ENCODE peak calls at places on chromosomes 16 and 17, in six cellular contexts. One of them, this sample, is unnamed.

GRCh38 chr17:44677136-44677535 is 12.4 kb downstream of the CCDC43 start:
- DNase-seq in NCI-H1417: no peak
- DNase-seq in SK-MEL-5: no peak
- DNase-seq in T follicular helper cell: no peak
- DNase-seq in ACHN: no peak
- DNase-seq in NCI-H1048: no peak
- DNase-seq in this sample: no peak

GRCh38 chr17:13403982-13404931 is 197.5 kb downstream of the HS3ST3A1 start:
- DNase-seq in NCI-H1417: no peak
- DNase-seq in SK-MEL-5: no peak
- DNase-seq in T follicular helper cell: no peak
- DNase-seq in ACHN: no peak
- DNase-seq in NCI-H1048: no peak
- DNase-seq in this sample: no peak

GRCh38 chr16:86103320-86103719 is 204.4 kb downstream of the IRF8 start:
- DNase-seq in NCI-H1417: no peak
- DNase-seq in SK-MEL-5: no peak
- DNase-seq in T follicular helper cell: no peak
- DNase-seq in ACHN: no peak
- DNase-seq in NCI-H1048: no peak
- DNase-seq in this sample: no peak

GRCh38 chr17:38543403-38544174 is 62.2 kb downstream of the SRCIN1 start:
- DNase-seq in NCI-H1417: no peak
- DNase-seq in SK-MEL-5: no peak
- DNase-seq in T follicular helper cell: no peak
- DNase-seq in ACHN: no peak
- DNase-seq in NCI-H1048: no peak
- DNase-seq in this sample: no peak

GRCh38 chr16:89707695-89708094 is 6.2 kb upstream of the SPATA2L start:
- DNase-seq in NCI-H1417: no peak
- DNase-seq in SK-MEL-5: no peak
- DNase-seq in T follicular helper cell: no peak
- DNase-seq in ACHN: no peak
- DNase-seq in NCI-H1048: no peak
- DNase-seq in this sample: no peak

GRCh38 chr17:42097691-42098661 is at the start of gene ZNF385C:
- DNase-seq in NCI-H1417: peak
- DNase-seq in SK-MEL-5: no peak
- DNase-seq in T follicular helper cell: peak
- DNase-seq in ACHN: no peak
- DNase-seq in NCI-H1048: no peak
- DNase-seq in this sample: no peak

GRCh38 chr17:48617515-48618365 is 2.6 kb upstream of the HOXB8 start:
- DNase-seq in NCI-H1417: no peak
- DNase-seq in SK-MEL-5: no peak
- DNase-seq in T follicular helper cell: no peak
- DNase-seq in ACHN: no peak
- DNase-seq in NCI-H1048: no peak
- DNase-seq in this sample: no peak

GRCh38 chr17:59561042-59561441 is 4.4 kb upstream of the DHX40 start:
- DNase-seq in NCI-H1417: peak
- DNase-seq in SK-MEL-5: peak
- DNase-seq in T follicular helper cell: no peak
- DNase-seq in ACHN: peak
- DNase-seq in NCI-H1048: no peak
- DNase-seq in this sample: no peak

GRCh38 chr16:9836118-9836736 is 346.0 kb downstream of the GRIN2A start:
- DNase-seq in NCI-H1417: no peak
- DNase-seq in SK-MEL-5: peak
- DNase-seq in T follicular helper cell: no peak
- DNase-seq in ACHN: peak
- DNase-seq in NCI-H1048: no peak
- DNase-seq in this sample: no peak

GRCh38 chr17:7004398-7005253 is 7.8 kb upstream of the RNASEK start:
- DNase-seq in NCI-H1417: peak
- DNase-seq in SK-MEL-5: peak
- DNase-seq in T follicular helper cell: no peak
- DNase-seq in ACHN: peak
- DNase-seq in NCI-H1048: no peak
- DNase-seq in this sample: peak

GRCh38 chr17:43599835-43600234 is 53.7 kb upstream of the ETV4 start:
- DNase-seq in NCI-H1417: no peak
- DNase-seq in SK-MEL-5: no peak
- DNase-seq in T follicular helper cell: no peak
- DNase-seq in ACHN: peak
- DNase-seq in NCI-H1048: no peak
- DNase-seq in this sample: peak

GRCh38 chr16:3819741-3820724 is 60.5 kb downstream of the CREBBP start:
- DNase-seq in NCI-H1417: peak
- DNase-seq in SK-MEL-5: peak
- DNase-seq in T follicular helper cell: no peak
- DNase-seq in ACHN: peak
- DNase-seq in NCI-H1048: peak
- DNase-seq in this sample: peak

GRCh38 chr17:33169580-33170285 is 123.4 kb downstream of the ASIC2 start:
- DNase-seq in NCI-H1417: peak
- DNase-seq in SK-MEL-5: no peak
- DNase-seq in T follicular helper cell: no peak
- DNase-seq in ACHN: peak
- DNase-seq in NCI-H1048: no peak
- DNase-seq in this sample: peak

GRCh38 chr17:40321502-40322416 is 12.8 kb downstream of the RARA start:
- DNase-seq in NCI-H1417: no peak
- DNase-seq in SK-MEL-5: no peak
- DNase-seq in T follicular helper cell: no peak
- DNase-seq in ACHN: no peak
- DNase-seq in NCI-H1048: no peak
- DNase-seq in this sample: no peak

GRCh38 chr17:4480929-4481898 is 17.5 kb upstream of the SPNS2 start:
- DNase-seq in NCI-H1417: no peak
- DNase-seq in SK-MEL-5: no peak
- DNase-seq in T follicular helper cell: no peak
- DNase-seq in ACHN: peak
- DNase-seq in NCI-H1048: no peak
- DNase-seq in this sample: no peak

GRCh38 chr17:50260501-50260911 is 13.8 kb upstream of the TMEM92 start:
- DNase-seq in NCI-H1417: no peak
- DNase-seq in SK-MEL-5: no peak
- DNase-seq in T follicular helper cell: no peak
- DNase-seq in ACHN: no peak
- DNase-seq in NCI-H1048: no peak
- DNase-seq in this sample: no peak

GRCh38 chr16:17166095-17166494 is 304.7 kb downstream of the XYLT1 start:
- DNase-seq in NCI-H1417: no peak
- DNase-seq in SK-MEL-5: no peak
- DNase-seq in T follicular helper cell: no peak
- DNase-seq in ACHN: no peak
- DNase-seq in NCI-H1048: no peak
- DNase-seq in this sample: no peak

GRCh38 chr16:85612191-85612800 is 826 bp upstream of the GSE1 start:
- DNase-seq in NCI-H1417: peak
- DNase-seq in SK-MEL-5: peak
- DNase-seq in T follicular helper cell: no peak
- DNase-seq in ACHN: peak
- DNase-seq in NCI-H1048: no peak
- DNase-seq in this sample: peak

GRCh38 chr17:61656721-61657217 is 65.8 kb upstream of the NACA2 start:
- DNase-seq in NCI-H1417: no peak
- DNase-seq in SK-MEL-5: no peak
- DNase-seq in T follicular helper cell: no peak
- DNase-seq in ACHN: no peak
- DNase-seq in NCI-H1048: no peak
- DNase-seq in this sample: no peak

GRCh38 chr17:63249256-63250006 is 196.7 kb downstream of the CYB561 start:
- DNase-seq in NCI-H1417: no peak
- DNase-seq in SK-MEL-5: peak
- DNase-seq in T follicular helper cell: no peak
- DNase-seq in ACHN: no peak
- DNase-seq in NCI-H1048: no peak
- DNase-seq in this sample: no peak

GRCh38 chr16:53054670-53055485 is at the start of gene CHD9:
- DNase-seq in NCI-H1417: peak
- DNase-seq in SK-MEL-5: peak
- DNase-seq in T follicular helper cell: peak
- DNase-seq in ACHN: peak
- DNase-seq in NCI-H1048: peak
- DNase-seq in this sample: peak

GRCh38 chr17:45221081-45221996 is at the start of gene FMNL1:
- DNase-seq in NCI-H1417: peak
- DNase-seq in SK-MEL-5: no peak
- DNase-seq in T follicular helper cell: no peak
- DNase-seq in ACHN: peak
- DNase-seq in NCI-H1048: no peak
- DNase-seq in this sample: no peak

GRCh38 chr17:1108810-1109605 is 70.8 kb downstream of the ABR start:
- DNase-seq in NCI-H1417: no peak
- DNase-seq in SK-MEL-5: peak
- DNase-seq in T follicular helper cell: peak
- DNase-seq in ACHN: peak
- DNase-seq in NCI-H1048: no peak
- DNase-seq in this sample: peak

GRCh38 chr16:30934827-30935557 is 11.6 kb downstream of the FBXL19 start:
- DNase-seq in NCI-H1417: no peak
- DNase-seq in SK-MEL-5: peak
- DNase-seq in T follicular helper cell: no peak
- DNase-seq in ACHN: peak
- DNase-seq in NCI-H1048: no peak
- DNase-seq in this sample: peak

GRCh38 chr17:83094291-83094690 is 14.9 kb downstream of the METRNL start:
- DNase-seq in NCI-H1417: no peak
- DNase-seq in SK-MEL-5: no peak
- DNase-seq in T follicular helper cell: no peak
- DNase-seq in ACHN: no peak
- DNase-seq in NCI-H1048: no peak
- DNase-seq in this sample: no peak

GRCh38 chr16:15141586-15141985 is 47.5 kb upstream of the RRN3 start:
- DNase-seq in NCI-H1417: no peak
- DNase-seq in SK-MEL-5: no peak
- DNase-seq in T follicular helper cell: no peak
- DNase-seq in ACHN: no peak
- DNase-seq in NCI-H1048: no peak
- DNase-seq in this sample: no peak

GRCh38 chr17:27764589-27764988 is 35.7 kb downstream of the NOS2 start:
- DNase-seq in NCI-H1417: no peak
- DNase-seq in SK-MEL-5: no peak
- DNase-seq in T follicular helper cell: no peak
- DNase-seq in ACHN: no peak
- DNase-seq in NCI-H1048: no peak
- DNase-seq in this sample: no peak

GRCh38 chr17:74296548-74296936 is 22.5 kb downstream of the DNAI2 start:
- DNase-seq in NCI-H1417: peak
- DNase-seq in SK-MEL-5: peak
- DNase-seq in T follicular helper cell: no peak
- DNase-seq in ACHN: peak
- DNase-seq in NCI-H1048: no peak
- DNase-seq in this sample: peak

GRCh38 chr17:7786866-7787265 is 47.2 kb upstream of the KDM6B start:
- DNase-seq in NCI-H1417: no peak
- DNase-seq in SK-MEL-5: no peak
- DNase-seq in T follicular helper cell: no peak
- DNase-seq in ACHN: no peak
- DNase-seq in NCI-H1048: no peak
- DNase-seq in this sample: no peak

GRCh38 chr16:82657239-82657638 is 30.5 kb downstream of the CDH13 start:
- DNase-seq in NCI-H1417: no peak
- DNase-seq in SK-MEL-5: no peak
- DNase-seq in T follicular helper cell: no peak
- DNase-seq in ACHN: no peak
- DNase-seq in NCI-H1048: no peak
- DNase-seq in this sample: peak

GRCh38 chr16:2827481-2827790 is 2.7 kb upstream of the ZG16B start:
- DNase-seq in NCI-H1417: no peak
- DNase-seq in SK-MEL-5: no peak
- DNase-seq in T follicular helper cell: no peak
- DNase-seq in ACHN: no peak
- DNase-seq in NCI-H1048: no peak
- DNase-seq in this sample: no peak

GRCh38 chr17:40551091-40551873 is 14.0 kb downstream of the CCR7 start:
- DNase-seq in NCI-H1417: no peak
- DNase-seq in SK-MEL-5: no peak
- DNase-seq in T follicular helper cell: no peak
- DNase-seq in ACHN: no peak
- DNase-seq in NCI-H1048: no peak
- DNase-seq in this sample: no peak

GRCh38 chr17:32755045-32755805 is 121.7 kb downstream of the MYO1D start:
- DNase-seq in NCI-H1417: peak
- DNase-seq in SK-MEL-5: peak
- DNase-seq in T follicular helper cell: no peak
- DNase-seq in ACHN: peak
- DNase-seq in NCI-H1048: peak
- DNase-seq in this sample: peak